ENCODE peak calls at places on chromosomes 5 and 9, in four cellular contexts. Y is right lobe of liver, A is left ventricle myocardium inferior, H is OCI-LY7. G is an unnamed sample. For H3K9me3, the result is how much of the 10 kb centered on the place peaks cover.

GRCh38 chr5:111028865-111029264 is 42.6 kb upstream of the TSLP start:
- DNase-seq in Y (no peak), A (no peak), H (no peak), G (no peak)

GRCh38 chr5:141861194-141861593 is 17.0 kb downstream of the PCDH1 start:
- DNase-seq in Y (no peak), A (no peak), H (no peak), G (no peak)

GRCh38 chr5:176497852-176498251 is 39.4 kb downstream of the RNF44 start:
- DNase-seq in Y (no peak), A (no peak), H (no peak), G (no peak)

GRCh38 chr9:2857564-2858198 is 13.8 kb upstream of the PUM3 start:
- DNase-seq in Y (peak), A (peak), H (peak), G (peak)

GRCh38 chr5:11851402-11851801 is 52.8 kb downstream of the CTNND2 start:
- DNase-seq in Y (no peak), A (no peak), H (no peak), G (no peak)

GRCh38 chr5:83955916-83956315 is 235.3 kb upstream of the HAPLN1 start:
- DNase-seq in Y (no peak), A (no peak), H (no peak), G (no peak)

GRCh38 chr5:125835293-125836172 is 587.7 kb upstream of the GRAMD2B start:
- DNase-seq in Y (peak), A (peak), H (peak), G (peak)

GRCh38 chr5:11105706-11106105 is 344.7 kb upstream of the DAP start:
- DNase-seq in Y (no peak), A (no peak), H (no peak), G (no peak)

GRCh38 chr9:89878687-89879086 is 273.9 kb downstream of the GADD45G start:
- DNase-seq in Y (peak), A (peak), H (no peak), G (peak)

GRCh38 chr5:79263290-79263689 is 27.4 kb downstream of the JMY start:
- DNase-seq in Y (no peak), A (no peak), H (peak), G (no peak)

GRCh38 chr5:36156124-36156601 is 4.3 kb downstream of the SKP2 start:
- DNase-seq in Y (no peak), A (no peak), H (no peak), G (no peak)

GRCh38 chr9:135480071-135480941 is 724 bp downstream of the PPP1R26 start:
- DNase-seq in Y (no peak), A (peak), H (no peak), G (no peak)

GRCh38 chr5:54696931-54697330 is 179.4 kb downstream of the SNX18 start:
- DNase-seq in Y (no peak), A (no peak), H (no peak), G (no peak)

GRCh38 chr5:131242728-131243255 is 21.1 kb upstream of the CDC42SE2 start:
- DNase-seq in Y (no peak), A (no peak), H (no peak), G (no peak)

GRCh38 chr5:88251048-88251711 is 17.5 kb downstream of the TMEM161B start:
- DNase-seq in Y (no peak), A (no peak), H (no peak), G (no peak)

DNA sequence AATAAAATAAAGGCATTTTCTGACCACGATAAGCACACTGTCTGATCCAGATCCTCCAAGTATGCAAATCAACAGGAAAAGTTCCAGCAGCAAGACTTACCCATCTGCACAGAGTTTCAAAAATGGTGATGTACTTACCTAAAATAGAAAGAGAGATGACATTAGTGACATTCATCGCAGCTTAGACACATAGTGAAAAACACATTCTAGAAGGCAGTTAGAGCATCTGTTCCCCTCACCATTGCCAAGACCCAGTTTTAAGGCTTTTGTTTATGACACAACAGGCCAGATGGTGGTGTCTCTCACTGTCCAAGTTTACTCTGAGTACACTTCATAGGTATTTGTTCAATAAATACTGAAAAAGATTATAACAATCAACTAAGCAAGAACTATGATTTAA is 207.7 kb downstream of the PDE4D start:
- DNase-seq in Y (no peak), A (no peak), H (peak), G (no peak)
- TF ChIP-seq CTCF in Y (no peak), A (no peak), H (no peak), G (no peak)

DNA sequence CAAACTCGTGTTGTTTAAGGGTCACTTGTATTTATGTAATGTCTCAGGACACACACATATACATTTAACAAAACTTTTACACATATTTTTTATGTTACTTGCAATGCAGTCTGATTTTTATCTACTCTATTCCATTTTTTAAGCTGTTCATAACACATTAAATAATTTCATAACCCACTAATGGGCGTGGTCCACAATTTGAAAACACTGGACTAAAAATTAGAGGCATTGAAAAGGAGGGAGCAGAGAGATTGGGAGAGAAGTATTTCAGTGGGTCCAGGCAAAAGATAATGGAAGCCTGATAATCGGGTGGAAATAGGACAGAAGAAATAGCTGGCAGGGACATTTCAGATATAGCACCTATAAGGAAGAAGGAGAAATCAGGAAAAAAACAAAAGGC is 597.3 kb upstream of the CLINT1 start:
- DNase-seq in Y (no peak), A (no peak), H (no peak), G (no peak)
- H3K9me3 ChIP-seq in Y (under half), A (under half), H (under half), G (under half)

GRCh38 chr5:107556575-107556974 is 114.2 kb downstream of the EFNA5 start:
- DNase-seq in Y (no peak), A (no peak), H (no peak), G (no peak)

GRCh38 chr5:107554776-107555424 is 115.8 kb downstream of the EFNA5 start:
- DNase-seq in Y (no peak), A (peak), H (peak), G (no peak)

GRCh38 chr5:107558951-107559350 is 111.8 kb downstream of the EFNA5 start:
- DNase-seq in Y (no peak), A (no peak), H (no peak), G (no peak)

GRCh38 chr5:107555425-107556090 is 115.2 kb downstream of the EFNA5 start:
- DNase-seq in Y (no peak), A (no peak), H (no peak), G (no peak)

DNA sequence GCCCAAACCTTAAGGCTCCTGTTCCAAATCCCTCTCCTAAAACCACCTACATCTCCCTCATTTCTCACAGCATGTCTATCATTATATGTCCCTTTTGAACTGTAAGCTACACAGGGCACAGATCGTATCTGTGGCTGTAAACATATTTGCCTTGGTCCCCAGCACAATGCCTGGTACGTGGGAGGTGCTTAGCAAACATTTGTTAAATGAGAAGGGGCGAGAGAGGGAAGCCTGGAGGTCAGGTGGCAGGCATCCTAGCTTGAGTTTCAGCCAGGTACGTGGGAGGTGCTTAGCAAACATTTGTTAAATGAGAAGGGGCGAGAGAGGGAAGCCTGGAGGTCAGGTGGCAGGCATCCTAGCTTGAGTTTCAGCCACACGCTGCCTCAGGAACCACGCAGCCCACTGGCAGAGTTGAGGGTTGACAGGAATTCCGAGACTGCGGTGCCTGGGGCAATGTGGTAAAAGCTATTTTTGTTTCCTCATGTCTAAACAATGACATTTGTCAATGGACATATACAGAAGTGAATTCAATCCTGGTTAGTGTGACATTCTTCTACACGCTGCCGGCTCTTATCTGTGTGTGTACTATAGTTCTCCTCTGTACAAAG is 113.6 kb downstream of the EFNA5 start:
- DNase-seq in Y (no peak), A (peak), H (no peak), G (peak)
- TF ChIP-seq CTCF in Y (no peak), A (no peak), H (no peak), G (no peak)

GRCh38 chr5:45765561-45765960 is 69.4 kb upstream of the HCN1 start:
- DNase-seq in Y (no peak), A (no peak), H (no peak), G (no peak)
- H3K9me3 ChIP-seq in Y (under half), A (under half), H (under half), G (under half)

G was measured in body of pancreas.